ENCODE peak calls at places on chromosomes 6 and 20, in five cellular contexts. One of them, this sample, is unnamed.
A peak's percentile ranks its signal among the peaks of the same experiment; 100 is the strongest.

GRCh38 chr6:83978324-83978734 is 55.2 kb upstream of the MRAP2 start:
- DNase-seq in ovary: no peak
- DNase-seq in heart left ventricle: no peak
- DNase-seq in GM12878: no peak
- DNase-seq in esophagus squamous epithelium: no peak
- DNase-seq in this sample: no peak

GRCh38 chr6:13484138-13484708 is 3.2 kb downstream of the GFOD1 start:
- DNase-seq in GM12878: no peak
- DNase-seq in ovary: no peak
- DNase-seq in heart left ventricle: no peak
- DNase-seq in esophagus squamous epithelium: no peak
- DNase-seq in this sample: no peak

GRCh38 chr20:5835870-5836269 is 85.7 kb downstream of the SHLD1 start:
- DNase-seq in esophagus squamous epithelium: no peak
- DNase-seq in ovary: no peak
- DNase-seq in GM12878: no peak
- DNase-seq in heart left ventricle: no peak
- DNase-seq in this sample: no peak

GRCh38 chr6:87660226-87660886 is 41.7 kb downstream of the AKIRIN2 start:
- DNase-seq in GM12878: no peak
- DNase-seq in heart left ventricle: no peak
- DNase-seq in esophagus squamous epithelium: no peak
- DNase-seq in ovary: no peak
- DNase-seq in this sample: peak; percentile 21

GRCh38 chr6:131255434-131255833 is 120.2 kb downstream of the AKAP7 start:
- DNase-seq in esophagus squamous epithelium: no peak
- DNase-seq in heart left ventricle: no peak
- DNase-seq in GM12878: no peak
- DNase-seq in ovary: no peak
- DNase-seq in this sample: no peak

GRCh38 chr6:78570044-78570443 is 297.3 kb upstream of the IRAK1BP1 start:
- DNase-seq in esophagus squamous epithelium: no peak
- DNase-seq in ovary: no peak
- DNase-seq in heart left ventricle: no peak
- DNase-seq in GM12878: no peak
- DNase-seq in this sample: no peak

GRCh38 chr6:81263531-81264168 is 488.8 kb downstream of the TENT5A start:
- DNase-seq in esophagus squamous epithelium: no peak
- DNase-seq in GM12878: no peak
- DNase-seq in ovary: no peak
- DNase-seq in heart left ventricle: no peak
- DNase-seq in this sample: no peak

GRCh38 chr6:119442776-119443184 is 93.2 kb upstream of the MAN1A1 start:
- DNase-seq in heart left ventricle: peak; percentile 39
- DNase-seq in GM12878: no peak
- DNase-seq in esophagus squamous epithelium: no peak
- DNase-seq in ovary: no peak
- DNase-seq in this sample: no peak

GRCh38 chr6:136920858-136921520 is 1.1 kb upstream of the SLC35D3 start:
- DNase-seq in heart left ventricle: no peak
- DNase-seq in GM12878: no peak
- DNase-seq in ovary: no peak
- DNase-seq in esophagus squamous epithelium: no peak
- DNase-seq in this sample: no peak

GRCh38 chr20:34713194-34713943 is 9.2 kb downstream of the TP53INP2 start:
- DNase-seq in esophagus squamous epithelium: no peak
- DNase-seq in ovary: no peak
- DNase-seq in GM12878: peak; percentile 57
- DNase-seq in heart left ventricle: no peak
- DNase-seq in this sample: peak; percentile 97

GRCh38 chr20:63135411-63135810 is 80.5 kb downstream of the YTHDF1 start:
- DNase-seq in GM12878: no peak
- DNase-seq in heart left ventricle: peak; percentile 9
- DNase-seq in esophagus squamous epithelium: no peak
- DNase-seq in ovary: no peak
- DNase-seq in this sample: no peak

GRCh38 chr20:63132715-63133471 is 83.0 kb downstream of the YTHDF1 start:
- DNase-seq in ovary: no peak
- DNase-seq in esophagus squamous epithelium: no peak
- DNase-seq in heart left ventricle: peak; percentile 4
- DNase-seq in GM12878: no peak
- DNase-seq in this sample: no peak

GRCh38 chr20:63134201-63134612 is 81.7 kb downstream of the YTHDF1 start:
- DNase-seq in ovary: no peak
- DNase-seq in esophagus squamous epithelium: no peak
- DNase-seq in GM12878: no peak
- DNase-seq in heart left ventricle: no peak
- DNase-seq in this sample: no peak

GRCh38 chr20:63132131-63132714 is 83.7 kb downstream of the YTHDF1 start:
- DNase-seq in esophagus squamous epithelium: no peak
- DNase-seq in GM12878: no peak
- DNase-seq in heart left ventricle: peak; percentile 4
- DNase-seq in ovary: no peak
- DNase-seq in this sample: no peak

GRCh38 chr20:63133481-63134091 is 82.3 kb downstream of the YTHDF1 start:
- DNase-seq in esophagus squamous epithelium: no peak
- DNase-seq in ovary: no peak
- DNase-seq in heart left ventricle: peak; percentile 7
- DNase-seq in GM12878: no peak
- DNase-seq in this sample: no peak
- TF ChIP-seq CTCF in esophagus squamous epithelium: no peak
- TF ChIP-seq CTCF in ovary: no peak
- TF ChIP-seq CTCF in heart left ventricle: no peak
- TF ChIP-seq CTCF in GM12878: no peak
- TF ChIP-seq CTCF in this sample: no peak

GRCh38 chr20:23583526-23583925 is 15.2 kb upstream of the CST9L start:
- DNase-seq in heart left ventricle: no peak
- DNase-seq in ovary: no peak
- DNase-seq in GM12878: no peak
- DNase-seq in esophagus squamous epithelium: no peak
- DNase-seq in this sample: peak; percentile 96
- H3K4me3 ChIP-seq in heart left ventricle: no peak overlapping the region
- H3K4me3 ChIP-seq in ovary: no peak overlapping the region
- H3K4me3 ChIP-seq in GM12878: no peak overlapping the region
- H3K4me3 ChIP-seq in esophagus squamous epithelium: no peak overlapping the region
- H3K4me3 ChIP-seq in this sample: no peak overlapping the region

DNA sequence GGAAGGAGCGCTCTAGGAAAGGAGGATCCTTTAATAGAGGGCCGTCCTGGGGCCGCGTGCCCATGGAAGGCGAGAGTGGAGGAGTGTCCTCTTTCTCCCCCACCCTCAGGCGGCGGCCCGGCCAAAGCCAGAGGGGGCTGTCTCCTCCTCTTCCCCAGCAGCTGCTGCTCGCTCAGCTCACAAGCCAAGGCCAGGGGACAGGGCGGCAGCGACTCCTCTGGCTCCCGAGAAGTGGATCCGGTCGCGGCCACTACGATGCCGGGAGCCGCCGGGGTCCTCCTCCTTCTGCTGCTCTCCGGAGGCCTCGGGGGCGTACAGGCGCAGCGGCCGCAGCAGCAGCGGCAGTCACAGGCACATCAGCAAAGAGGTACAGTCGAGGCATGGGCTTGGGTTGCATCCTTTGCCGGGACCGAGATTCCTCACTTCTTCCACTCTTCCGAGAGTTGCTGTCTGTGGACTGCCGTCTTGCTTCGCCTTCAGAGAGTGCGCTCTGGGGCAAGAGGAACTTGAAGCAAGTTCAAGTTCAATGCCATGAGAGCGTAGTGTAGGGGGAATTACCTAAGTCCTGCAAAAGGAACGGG is at the start of gene LAMA2:
- DNase-seq in esophagus squamous epithelium: no peak
- DNase-seq in ovary: peak; percentile 89
- DNase-seq in GM12878: no peak
- DNase-seq in heart left ventricle: peak; percentile 94
- DNase-seq in this sample: peak; percentile 19
- TF ChIP-seq CTCF in esophagus squamous epithelium: no peak
- TF ChIP-seq CTCF in ovary: peak; percentile 33
- TF ChIP-seq CTCF in GM12878: no peak
- TF ChIP-seq CTCF in heart left ventricle: peak; percentile 8
- TF ChIP-seq CTCF in this sample: peak; percentile 2

GRCh38 chr20:51022803-51023616 is at the start of gene KCNG1:
- DNase-seq in heart left ventricle: peak; percentile 52
- DNase-seq in ovary: no peak
- DNase-seq in esophagus squamous epithelium: no peak
- DNase-seq in GM12878: no peak
- DNase-seq in this sample: peak; percentile 82
- H3K4me3 ChIP-seq in heart left ventricle: peak within 1 kb of the TSS; percentile 49
- H3K4me3 ChIP-seq in ovary: peak within 1 kb of the TSS; percentile 45
- H3K4me3 ChIP-seq in esophagus squamous epithelium: peak within 1 kb of the TSS; percentile 50
- H3K4me3 ChIP-seq in GM12878: peak within 1 kb of the TSS; percentile 4
- H3K4me3 ChIP-seq in this sample: peak within 1 kb of the TSS; percentile 56

GRCh38 chr6:157911278-157911677 is 70.4 kb upstream of the SYNJ2 start:
- DNase-seq in GM12878: no peak
- DNase-seq in heart left ventricle: no peak
- DNase-seq in esophagus squamous epithelium: no peak
- DNase-seq in ovary: no peak
- DNase-seq in this sample: no peak
- TF ChIP-seq CTCF in GM12878: no peak
- TF ChIP-seq CTCF in heart left ventricle: no peak
- TF ChIP-seq CTCF in esophagus squamous epithelium: no peak
- TF ChIP-seq CTCF in ovary: no peak
- TF ChIP-seq CTCF in this sample: no peak

DNA sequence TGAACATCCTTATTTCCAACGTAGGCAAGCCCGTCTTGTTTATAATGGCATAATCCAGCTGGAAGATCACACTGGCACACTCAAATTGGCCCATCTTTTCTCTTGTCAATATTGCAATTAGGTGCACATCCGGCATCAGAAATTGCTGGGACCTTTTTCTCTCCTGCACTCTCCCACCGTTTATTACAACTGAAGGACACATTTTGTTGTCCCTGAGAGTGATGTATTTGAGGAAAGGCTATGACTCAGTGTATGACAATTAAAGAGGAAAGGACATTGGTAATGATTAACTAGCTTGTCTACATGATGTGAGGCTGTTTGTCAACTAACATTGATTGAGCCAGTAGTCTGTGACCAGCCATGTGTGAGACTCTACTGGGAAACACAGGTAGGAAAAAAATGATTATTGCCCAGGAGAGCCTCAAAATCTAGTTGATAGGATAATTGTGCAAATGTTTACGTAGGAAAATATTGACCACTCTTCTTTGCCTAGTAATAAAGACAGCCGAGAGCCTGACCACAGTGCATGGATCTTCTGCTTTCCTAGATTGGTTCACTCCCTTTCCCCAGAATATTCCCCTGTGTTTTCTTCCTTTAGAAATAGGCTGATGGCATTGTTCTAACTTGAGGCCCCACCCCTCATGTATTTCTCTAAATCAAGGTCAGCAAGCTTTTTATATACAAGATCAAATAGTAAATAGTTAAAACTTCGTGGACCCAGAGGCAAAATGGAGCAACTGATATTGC is 230.0 kb upstream of the BTBD3 start:
- DNase-seq in GM12878: no peak
- DNase-seq in heart left ventricle: no peak
- DNase-seq in ovary: no peak
- DNase-seq in esophagus squamous epithelium: no peak
- DNase-seq in this sample: no peak
- H3K4me3 ChIP-seq in GM12878: no peak overlapping the region
- H3K4me3 ChIP-seq in heart left ventricle: no peak overlapping the region
- H3K4me3 ChIP-seq in ovary: no peak overlapping the region
- H3K4me3 ChIP-seq in esophagus squamous epithelium: no peak overlapping the region
- H3K4me3 ChIP-seq in this sample: no peak overlapping the region

GRCh38 chr6:100461920-100462295 is 2.8 kb downstream of the SIM1 start:
- DNase-seq in ovary: no peak
- DNase-seq in GM12878: peak; percentile 4
- DNase-seq in heart left ventricle: no peak
- DNase-seq in esophagus squamous epithelium: no peak
- DNase-seq in this sample: no peak

GRCh38 chr6:100461273-100461919 is 3.3 kb downstream of the SIM1 start:
- DNase-seq in ovary: no peak
- DNase-seq in heart left ventricle: no peak
- DNase-seq in esophagus squamous epithelium: no peak
- DNase-seq in GM12878: no peak
- DNase-seq in this sample: no peak

GRCh38 chr6:100462396-100462795 is 2.3 kb downstream of the SIM1 start:
- DNase-seq in heart left ventricle: no peak
- DNase-seq in GM12878: no peak
- DNase-seq in ovary: no peak
- DNase-seq in esophagus squamous epithelium: no peak
- DNase-seq in this sample: no peak

GRCh38 chr6:100459291-100459690 is 5.4 kb downstream of the SIM1 start:
- DNase-seq in esophagus squamous epithelium: no peak
- DNase-seq in heart left ventricle: no peak
- DNase-seq in ovary: no peak
- DNase-seq in GM12878: no peak
- DNase-seq in this sample: no peak

GRCh38 chr6:100460650-100461204 is 4.0 kb downstream of the SIM1 start:
- DNase-seq in heart left ventricle: no peak
- DNase-seq in ovary: no peak
- DNase-seq in esophagus squamous epithelium: no peak
- DNase-seq in GM12878: no peak
- DNase-seq in this sample: no peak
- TF ChIP-seq CTCF in heart left ventricle: no peak
- TF ChIP-seq CTCF in ovary: no peak
- TF ChIP-seq CTCF in esophagus squamous epithelium: no peak
- TF ChIP-seq CTCF in GM12878: peak; percentile 25
- TF ChIP-seq CTCF in this sample: peak; percentile 31

GRCh38 chr6:163459536-163459935 is 45.0 kb downstream of the QKI start:
- DNase-seq in esophagus squamous epithelium: no peak
- DNase-seq in ovary: no peak
- DNase-seq in heart left ventricle: no peak
- DNase-seq in GM12878: no peak
- DNase-seq in this sample: no peak
- H3K4me3 ChIP-seq in esophagus squamous epithelium: no peak overlapping the region
- H3K4me3 ChIP-seq in ovary: no peak overlapping the region
- H3K4me3 ChIP-seq in heart left ventricle: peak overlapping the region; percentile 39
- H3K4me3 ChIP-seq in GM12878: no peak overlapping the region
- H3K4me3 ChIP-seq in this sample: no peak overlapping the region

This sample was measured in epithelial cell of esophagus.